ENCODE peak calls at places on chromosomes 12 and 14, in seven cellular contexts. Q is NCI-H1092, W is T-helper 1 cell, C is midbrain, X is iris pigment epithelial cell, H is left lung, D is kidney glomerular epithelial cell. Y is an unnamed sample.

GRCh38 chr12:109264095-109264942 is 44.8 kb downstream of the FOXN4 start:
- DNase-seq in X (peak), H (peak), C (peak), W (no peak), D (peak), Q (peak), Y (no peak)

GRCh38 chr12:39103552-39104165 is 198.3 kb upstream of the CPNE8 start:
- DNase-seq in H (no peak), X (peak), D (peak), Q (peak), C (peak), W (no peak), Y (peak)

GRCh38 chr12:50924439-50925341 is 27.7 kb upstream of the HIGD1C start:
- DNase-seq in W (no peak), H (no peak), C (peak), X (peak), D (peak), Q (peak), Y (peak)

GRCh38 chr14:31336646-31337045 is 83.7 kb downstream of the HEATR5A start:
- DNase-seq in C (no peak), D (no peak), W (no peak), X (peak), H (no peak), Q (no peak), Y (no peak)

GRCh38 chr12:124713436-124714082 is 146.1 kb upstream of the NCOR2 start:
- DNase-seq in W (peak), H (no peak), C (peak), D (peak), X (peak), Q (no peak), Y (peak)

GRCh38 chr14:23056257-23056955 is 914 bp downstream of the CDH24 start:
- DNase-seq in H (peak), C (no peak), W (peak), Q (no peak), X (peak), D (no peak), Y (no peak)

GRCh38 chr12:113479578-113480335 is 8.1 kb upstream of the LHX5 start:
- DNase-seq in H (no peak), X (no peak), D (peak), W (no peak), C (peak), Q (no peak), Y (no peak)

GRCh38 chr12:42716521-42716920 is 127.0 kb upstream of the PRICKLE1 start:
- DNase-seq in D (peak), W (no peak), C (no peak), X (peak), H (no peak), Q (no peak), Y (peak)

GRCh38 chr14:83071888-83072501 is 1538.3 kb upstream of the SEL1L start:
- DNase-seq in H (no peak), C (no peak), Q (no peak), X (peak), W (no peak), D (peak), Y (no peak)

GRCh38 chr14:21496453-21496852 is 14.7 kb downstream of the METTL3 start:
- DNase-seq in W (no peak), C (no peak), H (no peak), Q (no peak), D (no peak), X (peak), Y (no peak)

GRCh38 chr14:94945615-94946014 is 175.7 kb upstream of the GSC start:
- DNase-seq in Q (no peak), H (no peak), X (no peak), W (peak), D (no peak), C (no peak), Y (no peak)